ENCODE peak calls at places on chromosomes 2 and 18, in five cellular contexts. U is GM04504, L is NB4, G is NT2/D1, Q is T-helper 2 cell. I is an unnamed sample.

GRCh38 chr2:120866483-120867140 is 130.9 kb downstream of the GLI2 start:
- DNase-seq in Q (no peak), G (no peak), U (no peak), L (no peak), I (no peak)

GRCh38 chr2:189425676-189426075 is 15.6 kb upstream of the WDR75 start:
- DNase-seq in Q (no peak), U (no peak), L (no peak), G (no peak), I (no peak)

GRCh38 chr2:173806761-173807160 is 158.4 kb downstream of the SP3 start:
- DNase-seq in Q (no peak), G (no peak), L (no peak), U (no peak), I (no peak)

GRCh38 chr2:225002039-225002655 is 40.1 kb downstream of the DOCK10 start:
- DNase-seq in Q (peak), G (peak), L (peak), U (no peak), I (no peak)

GRCh38 chr2:121902616-121903015 is 147.2 kb downstream of the TSN start:
- DNase-seq in L (no peak), Q (no peak), G (no peak), U (no peak), I (peak)

GRCh38 chr2:138389067-138389466 is 112.5 kb upstream of the SPOPL start:
- DNase-seq in G (no peak), U (no peak), Q (no peak), L (no peak), I (no peak)

GRCh38 chr2:73998451-73998850 is 13.7 kb downstream of the TET3 start:
- DNase-seq in G (no peak), L (no peak), Q (peak), U (no peak), I (no peak)

GRCh38 chr18:22542400-22542835 is 124.7 kb upstream of the CTAGE1 start:
- DNase-seq in G (no peak), Q (no peak), U (no peak), L (no peak), I (no peak)

GRCh38 chr2:145066151-145066661 is 546.3 kb upstream of the ZEB2 start:
- DNase-seq in U (no peak), L (no peak), Q (no peak), G (no peak), I (no peak)

GRCh38 chr2:3534251-3534814 is 15.0 kb upstream of the ADI1 start:
- DNase-seq in L (no peak), Q (no peak), G (no peak), U (no peak), I (no peak)

I was measured in lower leg skin.